ENCODE peak calls at places on chromosome 11, in seven cellular contexts. Y is heart right ventricle; U is ascending aorta; J is tibial nerve; C is stomach; R is adrenal gland; G is CD8-positive, alpha-beta T cell. K is an unnamed sample. For H3K4me1, H3K9me3 and H3K36me3, the result is how much of the 10 kb centered on the place peaks cover.

GRCh38 chr11:86277741-86278140 is 24.3 kb upstream of the HIKESHI start:
- DNase-seq in J (no peak), G (no peak), C (no peak), U (no peak), Y (no peak), R (no peak), K (no peak)

GRCh38 chr11:13114566-13115465 is 105.7 kb downstream of the RASSF10 start:
- DNase-seq in R (no peak), G (no peak), U (no peak), Y (no peak), J (no peak), C (peak), K (peak)

GRCh38 chr11:44364596-44364995 is 54.7 kb upstream of the ALX4 start:
- DNase-seq in J (no peak), U (no peak), Y (no peak), R (no peak), G (no peak), C (no peak), K (no peak)

GRCh38 chr11:7492253-7492652 is 6.9 kb downstream of the OLFML1 start:
- DNase-seq in Y (no peak), R (no peak), C (no peak), G (no peak), U (no peak), J (no peak), K (no peak)

GRCh38 chr11:86588566-86589090 is 83.8 kb downstream of the ME3 start:
- DNase-seq in Y (peak), R (no peak), G (no peak), C (no peak), U (no peak), J (no peak), K (no peak)

GRCh38 chr11:103703437-103703836 is 333.0 kb upstream of the DDI1 start:
- DNase-seq in Y (no peak), J (no peak), C (no peak), R (no peak), G (no peak), U (no peak), K (no peak)

GRCh38 chr11:117473692-117474091 is 146.0 kb downstream of the CEP164 start:
- DNase-seq in C (no peak), R (no peak), Y (no peak), J (no peak), U (no peak), G (no peak), K (no peak)

GRCh38 chr11:12201016-12201985 is 90.9 kb downstream of the MICAL2 start:
- DNase-seq in J (no peak), R (peak), U (peak), G (no peak), C (no peak), Y (peak), K (no peak)

GRCh38 chr11:115739121-115739520 is 234.9 kb upstream of the CADM1 start:
- DNase-seq in G (no peak), C (no peak), Y (no peak), R (no peak), J (no peak), U (no peak), K (no peak)

GRCh38 chr11:93871521-93871920 is 21.1 kb upstream of the VSTM5 start:
- DNase-seq in J (no peak), G (no peak), U (no peak), C (no peak), R (no peak), Y (no peak), K (no peak)

GRCh38 chr11:117979481-117980211 is 6.5 kb upstream of the IL10RA start:
- DNase-seq in R (peak), C (no peak), G (no peak), U (no peak), J (no peak), Y (no peak), K (peak)

GRCh38 chr11:77175021-77175842 is 47.2 kb downstream of the MYO7A start:
- DNase-seq in R (peak), J (no peak), Y (no peak), C (no peak), G (no peak), U (peak), K (peak)

GRCh38 chr11:99325807-99326206 is 305.1 kb downstream of the CNTN5 start:
- DNase-seq in U (no peak), R (no peak), J (no peak), Y (no peak), G (no peak), C (no peak), K (no peak)

GRCh38 chr11:118212131-118212725 is 12.6 kb downstream of the JAML start:
- DNase-seq in C (peak), R (no peak), U (no peak), J (no peak), G (no peak), Y (peak), K (peak)

GRCh38 chr11:9717719-9718118 is 53.8 kb downstream of the SWAP70 start:
- DNase-seq in U (no peak), G (no peak), Y (no peak), J (no peak), C (no peak), R (no peak), K (no peak)

GRCh38 chr11:66081505-66081904 is 11.4 kb downstream of the PACS1 start:
- DNase-seq in R (peak), J (no peak), Y (peak), G (peak), U (no peak), C (peak), K (peak)

GRCh38 chr11:119532551-119532950 is 109.6 kb upstream of the THY1 start:
- DNase-seq in U (no peak), G (no peak), R (no peak), Y (no peak), J (no peak), C (no peak), K (no peak)

GRCh38 chr11:74142624-74143023 is 28.2 kb downstream of the C2CD3 start:
- DNase-seq in R (no peak), U (no peak), C (no peak), J (no peak), Y (no peak), G (no peak), K (no peak)

GRCh38 chr11:115941481-115941993 is 437.3 kb upstream of the CADM1 start:
- DNase-seq in Y (peak), J (no peak), R (peak), U (peak), C (no peak), G (no peak), K (no peak)

GRCh38 chr11:33147559-33147958 is 13.7 kb downstream of the CSTF3 start:
- DNase-seq in R (no peak), Y (no peak), U (no peak), J (no peak), C (no peak), G (no peak), K (no peak)

GRCh38 chr11:46278387-46279173 is 1.1 kb downstream of the CREB3L1 start:
- DNase-seq in J (no peak), G (no peak), U (no peak), Y (peak), C (peak), R (peak), K (peak)

GRCh38 chr11:76237914-76238313 is 31.6 kb upstream of the WNT11 start:
- DNase-seq in J (no peak), R (no peak), Y (no peak), G (no peak), C (no peak), U (no peak), K (no peak)

GRCh38 chr11:128786507-128786906 is 80.6 kb downstream of the KCNJ1 start:
- DNase-seq in J (no peak), C (no peak), U (no peak), G (no peak), Y (no peak), R (no peak), K (no peak)

GRCh38 chr11:113593698-113594308 is 112.3 kb downstream of the TMPRSS5 start:
- DNase-seq in C (no peak), Y (no peak), U (no peak), G (no peak), R (peak), J (no peak), K (no peak)

GRCh38 chr11:59680287-59681154 is 11.7 kb upstream of the PATL1 start:
- DNase-seq in C (peak), U (no peak), R (peak), Y (peak), J (no peak), G (peak), K (peak)

GRCh38 chr11:235180-235997 is 753 bp downstream of the SIRT3 start:
- DNase-seq in U (no peak), C (no peak), G (peak), Y (no peak), J (no peak), R (no peak), K (no peak)

GRCh38 chr11:106281455-106282173 is 204.2 kb downstream of the AASDHPPT start:
- DNase-seq in U (no peak), G (no peak), Y (no peak), C (no peak), J (no peak), R (no peak), K (no peak)

GRCh38 chr11:125322317-125322716 is 157.8 kb downstream of the PKNOX2 start:
- DNase-seq in Y (no peak), R (no peak), G (no peak), U (no peak), C (no peak), J (no peak), K (no peak)

GRCh38 chr11:124971810-124972209 is 17.8 kb downstream of the CCDC15 start:
- DNase-seq in J (no peak), G (no peak), C (no peak), R (no peak), U (no peak), Y (no peak), K (no peak)

GRCh38 chr11:64219354-64219684 is 6.7 kb downstream of the TRPT1 start:
- DNase-seq in R (no peak), G (no peak), C (no peak), Y (no peak), J (no peak), U (no peak), K (peak)

GRCh38 chr11:128305588-128305987 is 281.8 kb downstream of the ETS1 start:
- DNase-seq in Y (no peak), R (no peak), C (no peak), U (no peak), J (no peak), G (no peak), K (no peak)

GRCh38 chr11:75450826-75451783 is 18.1 kb upstream of the KLHL35 start:
- DNase-seq in C (no peak), G (no peak), U (no peak), R (no peak), J (no peak), Y (no peak), K (peak)

GRCh38 chr11:119540370-119541125 is 117.6 kb upstream of the THY1 start:
- DNase-seq in Y (no peak), R (no peak), C (peak), U (no peak), G (no peak), J (no peak), K (no peak)

GRCh38 chr11:67656278-67656922 is 5.9 kb upstream of the ACY3 start:
- DNase-seq in C (no peak), J (no peak), R (no peak), U (no peak), Y (no peak), G (no peak), K (no peak)
- H3K4me1 ChIP-seq in C (under half), J (under half), R (under half), U (under half), Y (under half), G (under half), K (under half)

GRCh38 chr11:70298243-70298915 is 27.9 kb downstream of the PPFIA1 start:
- DNase-seq in J (no peak), C (no peak), G (no peak), R (no peak), Y (no peak), U (no peak), K (no peak)

GRCh38 chr11:70301191-70301590 is 30.7 kb downstream of the PPFIA1 start:
- DNase-seq in U (no peak), Y (no peak), G (no peak), J (no peak), C (no peak), R (no peak), K (no peak)

GRCh38 chr11:70296681-70297080 is 26.2 kb downstream of the PPFIA1 start:
- DNase-seq in R (no peak), U (no peak), G (no peak), C (no peak), Y (no peak), J (no peak), K (peak)

GRCh38 chr11:70299636-70300035 is 29.1 kb downstream of the PPFIA1 start:
- DNase-seq in U (no peak), G (no peak), Y (no peak), C (no peak), J (no peak), R (no peak), K (no peak)

GRCh38 chr11:70297341-70297740 is 26.9 kb downstream of the PPFIA1 start:
- DNase-seq in R (no peak), J (no peak), Y (no peak), G (no peak), U (no peak), C (no peak), K (no peak)
- H3K9me3 ChIP-seq in R (under half), J (under half), Y (under half), G (under half), U (under half), C (under half), K (under half)

DNA sequence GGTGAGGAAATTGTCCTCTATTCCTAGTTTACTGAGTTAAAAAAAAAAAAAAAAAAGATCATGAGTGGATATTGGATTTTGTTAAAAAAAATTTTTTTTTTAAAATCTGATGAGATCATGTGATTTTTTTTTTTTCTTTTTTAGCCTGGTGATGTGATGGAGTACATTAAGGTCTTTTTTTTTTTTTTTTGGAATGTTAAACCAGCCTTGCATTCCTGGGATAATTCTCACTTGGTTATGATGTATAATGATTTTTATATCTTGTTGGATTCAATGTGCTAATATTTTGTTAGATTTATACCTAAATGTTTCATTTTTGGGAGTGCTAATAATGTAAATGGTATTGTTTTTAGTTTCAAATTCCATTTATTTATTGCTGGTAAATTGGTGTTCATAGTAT is 43.3 kb downstream of the DDX10 start:
- DNase-seq in U (no peak), G (no peak), Y (no peak), R (no peak), C (no peak), J (no peak), K (no peak)
- H3K36me3 ChIP-seq in U (half or more), G (under half), Y (under half), R (under half), C (half or more), J (under half), K (under half)

GRCh38 chr11:17750817-17751165 is 16.2 kb downstream of the KCNC1 start:
- DNase-seq in C (no peak), Y (no peak), R (no peak), G (no peak), J (no peak), U (no peak), K (no peak)

GRCh38 chr11:17752144-17752543 is 17.6 kb downstream of the KCNC1 start:
- DNase-seq in G (no peak), C (no peak), U (no peak), R (no peak), J (no peak), Y (no peak), K (no peak)

GRCh38 chr11:17748761-17749721 is 14.5 kb downstream of the KCNC1 start:
- DNase-seq in U (no peak), J (no peak), R (no peak), C (no peak), Y (no peak), G (no peak), K (no peak)

GRCh38 chr11:17751558-17751957 is 17.0 kb downstream of the KCNC1 start:
- DNase-seq in Y (no peak), C (no peak), G (no peak), R (no peak), J (no peak), U (no peak), K (no peak)

GRCh38 chr11:17750013-17750816 is 15.6 kb downstream of the KCNC1 start:
- DNase-seq in C (no peak), R (no peak), U (no peak), G (no peak), J (no peak), Y (no peak), K (no peak)
- H3K4me1 ChIP-seq in C (under half), R (under half), U (under half), G (under half), J (under half), Y (under half), K (under half)

GRCh38 chr11:37141707-37142106 is 543.7 kb upstream of the RAG2 start:
- DNase-seq in Y (no peak), U (no peak), J (no peak), C (no peak), G (no peak), R (no peak), K (no peak)
- H3K9me3 ChIP-seq in Y (under half), U (under half), J (under half), C (under half), G (under half), R (under half), K (under half)

GRCh38 chr11:130234315-130234714 is 74.7 kb downstream of the ST14 start:
- DNase-seq in Y (no peak), J (no peak), R (no peak), G (no peak), C (no peak), U (no peak), K (no peak)
- H3K36me3 ChIP-seq in Y (under half), J (under half), R (under half), G (under half), C (half or more), U (under half), K (half or more)

GRCh38 chr11:38100836-38101235 is 1502.8 kb upstream of the RAG2 start:
- DNase-seq in C (no peak), G (no peak), J (no peak), U (no peak), Y (no peak), R (no peak), K (no peak)
- H3K4me1 ChIP-seq in C (under half), G (under half), J (under half), U (under half), Y (under half), R (under half), K (under half)

DNA sequence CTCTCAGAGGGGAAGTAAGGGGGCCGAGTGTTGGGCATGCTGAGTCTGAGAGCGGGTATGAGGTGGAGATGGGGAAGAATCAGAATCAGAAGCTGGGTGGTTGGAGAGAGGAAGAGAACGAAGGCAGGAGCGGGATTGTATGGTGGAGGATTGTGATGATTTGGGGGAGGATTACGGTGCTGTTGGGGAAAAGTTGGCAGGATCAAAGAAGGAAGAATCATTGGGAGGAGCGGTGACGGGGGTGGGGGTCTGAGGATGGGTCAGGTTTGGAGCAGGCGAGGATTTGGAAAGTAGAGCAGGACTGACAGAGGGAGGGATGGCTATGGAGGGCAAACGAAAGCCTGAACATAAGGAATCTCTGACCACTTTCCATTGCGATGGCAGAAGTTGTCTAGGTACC is 22.1 kb downstream of the ZNF195 start:
- DNase-seq in R (no peak), Y (no peak), U (no peak), J (no peak), G (no peak), C (no peak), K (no peak)
- H3K9me3 ChIP-seq in R (under half), Y (under half), U (half or more), J (under half), G (half or more), C (half or more), K (half or more)

DNA sequence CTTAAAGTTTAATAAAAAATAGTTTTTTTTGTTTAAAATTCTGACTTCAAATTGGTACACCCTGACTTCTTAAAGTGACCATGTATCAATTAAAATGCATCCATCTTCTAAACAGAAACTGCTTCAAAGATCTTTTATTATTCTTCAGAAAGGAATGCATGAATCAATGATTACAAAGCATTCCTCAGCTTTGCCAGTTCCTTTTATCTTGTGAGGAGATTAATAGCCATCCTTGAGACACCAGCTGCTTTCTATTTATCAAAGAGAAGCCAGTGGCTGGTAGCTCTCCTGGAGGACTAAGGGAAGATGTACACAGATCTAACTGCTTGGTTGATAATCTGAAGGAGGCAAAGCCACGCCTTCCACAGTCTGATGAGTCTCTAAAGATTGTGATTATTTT is 2222.5 kb downstream of the LRRC4C start:
- DNase-seq in Y (no peak), G (no peak), C (no peak), R (peak), U (no peak), J (no peak), K (no peak)
- H3K36me3 ChIP-seq in Y (under half), G (under half), C (under half), R (under half), U (under half), J (under half), K (under half)

DNA sequence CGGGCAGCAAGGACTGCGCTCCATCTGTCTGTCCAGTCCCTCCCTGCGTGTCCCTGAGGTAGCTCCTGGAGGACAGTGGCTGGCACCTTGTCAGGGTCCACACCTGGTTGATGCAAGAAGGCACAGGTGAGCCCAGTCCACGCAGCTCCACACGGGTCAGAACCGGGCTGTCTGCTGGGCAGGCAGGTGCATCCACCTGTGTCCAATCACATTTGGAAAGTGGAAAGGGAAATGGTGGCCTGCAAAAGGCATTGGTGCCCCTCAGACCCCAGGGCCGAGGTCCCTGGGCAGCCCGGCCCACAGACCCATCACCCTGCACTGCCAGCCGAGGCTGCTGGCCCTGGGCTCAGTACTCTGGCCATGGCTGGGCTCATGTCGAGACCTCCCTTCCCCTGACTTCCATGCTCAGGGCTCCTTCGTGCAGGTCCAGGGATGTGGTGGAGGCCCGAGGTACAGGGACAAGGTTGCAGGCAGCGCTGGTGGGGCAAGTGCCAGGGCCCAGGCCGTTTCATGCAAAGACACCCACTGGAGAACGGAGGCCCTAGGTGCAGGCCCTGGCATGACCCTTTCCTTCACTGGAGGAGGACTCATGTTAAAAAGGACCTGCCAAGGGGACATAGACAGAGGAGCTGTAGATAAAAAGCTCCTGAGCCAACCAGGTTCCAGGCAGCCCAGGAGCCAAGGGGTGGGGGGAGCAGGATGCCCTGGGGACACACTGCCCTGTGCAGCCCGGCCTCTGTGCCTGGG is 38.9 kb upstream of the TH start:
- DNase-seq in G (no peak), Y (peak), R (peak), C (peak), U (no peak), J (peak), K (peak)
- H3K4me1 ChIP-seq in G (under half), Y (under half), R (under half), C (under half), U (under half), J (under half), K (under half)

K was measured in upper lobe of left lung.